ENCODE peak calls at places on chromosomes 12 and 14, in ten cellular contexts. J is body of pancreas, G is dorsolateral prefrontal cortex, H is HCT116, M is breast epithelium, B is mesothelial cell of epicardium, Y is lower lobe of right lung, X is pancreas, C is ovary, T is upper lobe of left lung. K is an unnamed sample.

GRCh38 chr12:47576256-47576655 is 129.6 kb downstream of the RPAP3 start:
- DNase-seq in J (no peak), G (no peak), H (no peak), M (no peak), B (no peak), Y (no peak), X (no peak), C (no peak), T (no peak), K (no peak)

GRCh38 chr12:123150273-123150803 is 552 bp downstream of the PITPNM2 start:
- DNase-seq in J (peak), G (no peak), H (no peak), M (no peak), B (peak), Y (peak), X (peak), C (peak), T (no peak), K (no peak)

GRCh38 chr12:13000935-13001724 is 1.1 kb upstream of the HEBP1 start:
- DNase-seq in J (peak), G (peak), H (peak), M (peak), B (peak), Y (peak), X (peak), C (peak), T (peak), K (peak)

GRCh38 chr12:121111684-121112083 is 21.0 kb upstream of the P2RX7 start:
- DNase-seq in J (no peak), G (no peak), H (no peak), M (no peak), B (no peak), Y (no peak), X (no peak), C (no peak), T (no peak), K (no peak)

GRCh38 chr12:54277823-54278276 is 2.1 kb downstream of the CBX5 start:
- DNase-seq in J (no peak), G (no peak), H (no peak), M (no peak), B (no peak), Y (no peak), X (no peak), C (no peak), T (no peak), K (no peak)

GRCh38 chr12:24803406-24804245 is 145.3 kb downstream of the BCAT1 start:
- DNase-seq in J (no peak), G (no peak), H (no peak), M (no peak), B (no peak), Y (no peak), X (no peak), C (no peak), T (no peak), K (no peak)

GRCh38 chr12:2258035-2258434 is 205.2 kb downstream of the CACNA1C start:
- DNase-seq in J (no peak), G (no peak), H (no peak), M (no peak), B (no peak), Y (no peak), X (no peak), C (no peak), T (no peak), K (no peak)

GRCh38 chr12:63967781-63968180 is 123.3 kb downstream of the SRGAP1 start:
- DNase-seq in J (no peak), G (no peak), H (no peak), M (no peak), B (no peak), Y (no peak), X (no peak), C (no peak), T (no peak), K (no peak)

GRCh38 chr12:25958254-25959068 is at the start of gene RASSF8:
- DNase-seq in J (peak), G (peak), H (no peak), M (peak), B (peak), Y (peak), X (peak), C (peak), T (peak), K (peak)

GRCh38 chr12:62512901-62513300 is 46.3 kb downstream of the MON2 start:
- DNase-seq in J (no peak), G (no peak), H (no peak), M (no peak), B (no peak), Y (no peak), X (no peak), C (no peak), T (no peak), K (no peak)

GRCh38 chr12:49413010-49413409 is 45.7 kb downstream of the SPATS2 start:
- DNase-seq in J (no peak), G (no peak), H (no peak), M (no peak), B (no peak), Y (no peak), X (no peak), C (no peak), T (no peak), K (no peak)

GRCh38 chr14:76863724-76864407 is 37.7 kb downstream of the LRRC74A start:
- DNase-seq in J (no peak), G (no peak), H (no peak), M (no peak), B (no peak), Y (peak), X (no peak), C (no peak), T (peak), K (no peak)

GRCh38 chr14:50619569-50620141 is 48.5 kb downstream of the SAV1 start:
- DNase-seq in J (no peak), G (no peak), H (peak), M (no peak), B (no peak), Y (no peak), X (no peak), C (no peak), T (no peak), K (no peak)

GRCh38 chr14:101927859-101928258 is 36.5 kb upstream of the DYNC1H1 start:
- DNase-seq in J (peak), G (peak), H (no peak), M (no peak), B (no peak), Y (peak), X (no peak), C (peak), T (peak), K (no peak)

GRCh38 chr12:39723831-39724230 is 104.2 kb upstream of the ABCD2 start:
- DNase-seq in J (no peak), G (peak), H (no peak), M (no peak), B (no peak), Y (no peak), X (no peak), C (no peak), T (no peak), K (no peak)

GRCh38 chr12:39386335-39386734 is 56.6 kb downstream of the KIF21A start:
- DNase-seq in J (no peak), G (no peak), H (no peak), M (no peak), B (no peak), Y (no peak), X (no peak), C (no peak), T (no peak), K (no peak)

GRCh38 chr12:115937345-115937744 is 340.1 kb downstream of the MED13L start:
- DNase-seq in J (no peak), G (no peak), H (no peak), M (no peak), B (no peak), Y (no peak), X (no peak), C (no peak), T (no peak), K (no peak)

GRCh38 chr14:105701456-105702274 is 175.3 kb downstream of the TMEM121 start:
- DNase-seq in J (no peak), G (no peak), H (no peak), M (no peak), B (no peak), Y (no peak), X (peak), C (no peak), T (no peak), K (peak)

GRCh38 chr12:115296613-115297012 is 612.6 kb upstream of the TBX3 start:
- DNase-seq in J (no peak), G (no peak), H (no peak), M (no peak), B (no peak), Y (no peak), X (no peak), C (no peak), T (no peak), K (no peak)

DNA sequence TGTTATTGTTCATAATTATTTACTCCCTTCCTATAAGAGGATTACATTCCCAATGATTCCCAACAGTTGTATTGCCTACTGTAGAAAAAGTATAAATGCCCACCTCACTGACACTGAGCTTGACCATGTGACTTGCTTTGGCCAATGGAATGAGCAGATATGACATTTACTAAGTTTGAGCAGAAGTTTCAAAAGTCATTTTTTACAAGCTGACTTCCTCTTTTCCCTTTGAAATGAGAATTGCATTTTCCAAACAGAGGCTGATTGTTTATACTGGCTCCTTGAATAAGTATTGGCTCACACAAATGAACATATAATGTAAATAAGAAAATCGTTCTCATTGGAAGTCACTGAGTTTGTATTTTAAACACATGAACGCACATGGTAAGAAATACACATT is 116.4 kb upstream of the LRFN5 start:
- DNase-seq in J (no peak), G (no peak), H (no peak), M (no peak), B (no peak), Y (no peak), X (no peak), C (no peak), T (no peak), K (no peak)
- TF ChIP-seq CTCF in J (no peak), G (no peak), H (no peak), M (no peak), B (no peak), Y (no peak), X (no peak), C (no peak), T (no peak), K (no peak)

DNA sequence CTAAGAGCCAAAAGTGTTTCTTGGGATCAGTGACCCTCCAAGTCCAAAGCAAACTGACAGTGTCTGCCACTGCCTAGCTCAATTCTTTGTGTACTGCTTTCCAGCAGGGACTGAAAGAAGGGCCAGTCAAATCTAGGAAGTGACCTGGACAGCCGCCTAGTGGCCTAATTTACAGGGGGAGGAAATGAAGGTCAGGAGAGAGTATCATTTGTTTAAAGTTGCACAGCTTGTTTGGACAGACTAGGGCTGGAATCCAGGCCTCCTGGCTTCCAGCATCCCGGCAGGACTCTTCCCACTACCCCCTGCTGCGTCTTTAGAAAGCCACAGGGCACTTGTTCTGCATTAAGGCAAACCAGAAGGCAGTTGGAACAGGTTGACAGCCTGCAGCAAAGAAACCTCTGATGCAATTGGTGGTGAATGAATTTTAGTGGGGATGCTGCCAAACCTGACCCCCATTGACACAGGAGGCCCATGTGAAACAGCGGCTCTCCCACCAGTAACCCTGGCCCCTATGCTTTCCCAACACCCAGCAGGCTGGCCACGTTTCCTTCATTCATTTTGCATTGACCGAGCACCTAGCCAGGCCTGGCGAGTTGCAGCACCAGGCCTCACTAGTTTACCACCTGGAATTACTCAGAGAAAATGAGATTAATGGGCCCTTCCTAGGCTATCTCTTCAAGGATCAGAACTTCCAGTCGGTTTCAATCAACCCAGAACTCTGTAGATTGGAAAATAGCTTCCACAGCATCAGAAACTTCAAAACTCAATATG is 28.2 kb downstream of the GALNT16 start:
- DNase-seq in J (peak), G (no peak), H (no peak), M (no peak), B (no peak), Y (no peak), X (no peak), C (peak), T (no peak), K (peak)
- TF ChIP-seq CTCF in J (peak), G (no peak), H (peak), M (peak), B (no peak), Y (peak), X (peak), C (no peak), T (no peak), K (peak)

GRCh38 chr12:59780605-59781135 is 184.8 kb downstream of the SLC16A7 start:
- DNase-seq in J (peak), G (no peak), H (peak), M (no peak), B (no peak), Y (no peak), X (no peak), C (no peak), T (no peak), K (no peak)
- TF ChIP-seq CTCF in J (peak), G (peak), H (peak), M (no peak), B (no peak), Y (no peak), X (no peak), C (no peak), T (no peak), K (peak)

DNA sequence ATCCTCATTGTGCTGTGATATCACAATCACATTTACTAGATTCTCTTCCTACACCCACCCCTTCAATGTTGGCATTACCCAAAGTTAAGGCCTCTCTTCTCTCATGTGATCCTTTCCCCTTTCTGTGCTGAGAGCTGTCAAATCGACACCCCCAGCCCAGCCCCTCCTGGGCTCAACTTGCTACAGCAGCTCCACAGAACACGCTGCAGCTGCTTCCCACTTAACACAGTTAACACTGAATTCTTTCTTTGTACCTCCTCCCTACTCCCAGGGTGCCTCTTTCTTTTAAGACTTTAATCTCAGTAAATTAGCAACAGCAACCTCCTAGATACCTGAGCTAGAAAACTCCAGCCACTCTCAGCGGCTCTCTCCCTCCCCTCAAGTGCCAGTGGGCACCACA is 17.8 kb downstream of the SPTB start:
- DNase-seq in J (no peak), G (no peak), H (no peak), M (no peak), B (no peak), Y (no peak), X (no peak), C (no peak), T (no peak), K (no peak)
- TF ChIP-seq CTCF in J (no peak), G (no peak), H (no peak), M (no peak), B (no peak), Y (no peak), X (no peak), C (no peak), T (no peak), K (no peak)

GRCh38 chr12:118033902-118034301 is 17.4 kb downstream of the RFC5 start:
- DNase-seq in J (no peak), G (no peak), H (no peak), M (no peak), B (no peak), Y (no peak), X (no peak), C (no peak), T (no peak), K (no peak)

GRCh38 chr12:118036672-118037411 is 20.3 kb downstream of the RFC5 start:
- DNase-seq in J (no peak), G (no peak), H (no peak), M (no peak), B (no peak), Y (no peak), X (no peak), C (no peak), T (no peak), K (no peak)

GRCh38 chr12:118033331-118033730 is 16.8 kb downstream of the RFC5 start:
- DNase-seq in J (no peak), G (no peak), H (no peak), M (no peak), B (no peak), Y (no peak), X (no peak), C (no peak), T (no peak), K (no peak)

GRCh38 chr12:118035194-118036041 is 18.9 kb downstream of the RFC5 start:
- DNase-seq in J (no peak), G (no peak), H (no peak), M (no peak), B (no peak), Y (no peak), X (no peak), C (no peak), T (no peak), K (no peak)

GRCh38 chr12:118034429-118035193 is 18.1 kb downstream of the RFC5 start:
- DNase-seq in J (peak), G (no peak), H (no peak), M (no peak), B (no peak), Y (no peak), X (no peak), C (no peak), T (no peak), K (no peak)
- TF ChIP-seq CTCF in J (peak), G (peak), H (peak), M (no peak), B (no peak), Y (peak), X (no peak), C (no peak), T (no peak), K (peak)

GRCh38 chr14:24631749-24632335 is 2.1 kb downstream of the GZMB start:
- DNase-seq in J (no peak), G (no peak), H (no peak), M (no peak), B (no peak), Y (no peak), X (no peak), C (no peak), T (no peak), K (no peak)

GRCh38 chr14:24630087-24630871 is 3.7 kb downstream of the GZMB start:
- DNase-seq in J (no peak), G (no peak), H (no peak), M (no peak), B (no peak), Y (no peak), X (no peak), C (no peak), T (no peak), K (no peak)

GRCh38 chr14:24632336-24632735 is 1.7 kb downstream of the GZMB start:
- DNase-seq in J (no peak), G (no peak), H (no peak), M (no peak), B (no peak), Y (no peak), X (no peak), C (no peak), T (no peak), K (no peak)

GRCh38 chr14:24630872-24631477 is 3.0 kb downstream of the GZMB start:
- DNase-seq in J (peak), G (no peak), H (no peak), M (no peak), B (no peak), Y (no peak), X (no peak), C (no peak), T (peak), K (no peak)

GRCh38 chr14:24629521-24629920 is 4.5 kb downstream of the GZMB start:
- DNase-seq in J (no peak), G (no peak), H (no peak), M (no peak), B (no peak), Y (no peak), X (no peak), C (no peak), T (no peak), K (no peak)
- TF ChIP-seq CTCF in J (no peak), G (no peak), H (no peak), M (no peak), B (no peak), Y (no peak), X (no peak), C (no peak), T (no peak), K (no peak)

GRCh38 chr12:88628856-88629509 is 48.7 kb upstream of the KITLG start:
- DNase-seq in J (peak), G (no peak), H (no peak), M (no peak), B (no peak), Y (no peak), X (no peak), C (no peak), T (no peak), K (no peak)

GRCh38 chr12:88634008-88634407 is 53.7 kb upstream of the KITLG start:
- DNase-seq in J (peak), G (no peak), H (no peak), M (no peak), B (no peak), Y (no peak), X (peak), C (no peak), T (no peak), K (no peak)

GRCh38 chr12:88638388-88638787 is 58.1 kb upstream of the KITLG start:
- DNase-seq in J (no peak), G (no peak), H (no peak), M (no peak), B (no peak), Y (no peak), X (no peak), C (no peak), T (no peak), K (no peak)

GRCh38 chr12:88638956-88639355 is 58.7 kb upstream of the KITLG start:
- DNase-seq in J (no peak), G (no peak), H (no peak), M (no peak), B (no peak), Y (no peak), X (no peak), C (no peak), T (no peak), K (no peak)

GRCh38 chr12:88633312-88633711 is 53.0 kb upstream of the KITLG start:
- DNase-seq in J (no peak), G (no peak), H (no peak), M (no peak), B (no peak), Y (no peak), X (no peak), C (no peak), T (no peak), K (no peak)
- TF ChIP-seq CTCF in J (peak), G (peak), H (peak), M (no peak), B (no peak), Y (no peak), X (no peak), C (no peak), T (no peak), K (peak)